ENCODE peak calls at places on chromosomes 16 and 17, in five cellular contexts. One of them, this sample, is unnamed.

GRCh38 chr17:12342609-12343248 is 322.1 kb downstream of the MAP2K4 start:
- DNase-seq in choroid plexus epithelial cell: peak
- DNase-seq in cardiac fibroblast: no peak
- DNase-seq in fibroblast of pulmonary artery: peak
- DNase-seq in A549: peak
- DNase-seq in this sample: peak

GRCh38 chr17:74355065-74355464 is 6.6 kb downstream of the BTBD17 start:
- DNase-seq in choroid plexus epithelial cell: no peak
- DNase-seq in fibroblast of pulmonary artery: no peak
- DNase-seq in cardiac fibroblast: no peak
- DNase-seq in A549: no peak
- DNase-seq in this sample: no peak

GRCh38 chr16:66395806-66396555 is 29.5 kb downstream of the CDH5 start:
- DNase-seq in choroid plexus epithelial cell: no peak
- DNase-seq in A549: no peak
- DNase-seq in cardiac fibroblast: no peak
- DNase-seq in fibroblast of pulmonary artery: no peak
- DNase-seq in this sample: no peak

GRCh38 chr16:48350716-48351115 is 34.5 kb downstream of the SIAH1 start:
- DNase-seq in A549: no peak
- DNase-seq in choroid plexus epithelial cell: no peak
- DNase-seq in cardiac fibroblast: no peak
- DNase-seq in fibroblast of pulmonary artery: no peak
- DNase-seq in this sample: no peak

GRCh38 chr17:1367351-1367745 is 32.7 kb downstream of the YWHAE start:
- DNase-seq in fibroblast of pulmonary artery: no peak
- DNase-seq in cardiac fibroblast: no peak
- DNase-seq in A549: no peak
- DNase-seq in choroid plexus epithelial cell: no peak
- DNase-seq in this sample: peak

GRCh38 chr17:66296289-66296725 is 6.1 kb upstream of the PRKCA start:
- DNase-seq in fibroblast of pulmonary artery: no peak
- DNase-seq in cardiac fibroblast: no peak
- DNase-seq in choroid plexus epithelial cell: no peak
- DNase-seq in A549: no peak
- DNase-seq in this sample: no peak

GRCh38 chr17:7781467-7781866 is 52.5 kb upstream of the KDM6B start:
- DNase-seq in choroid plexus epithelial cell: peak
- DNase-seq in fibroblast of pulmonary artery: no peak
- DNase-seq in cardiac fibroblast: peak
- DNase-seq in A549: no peak
- DNase-seq in this sample: no peak

GRCh38 chr16:3152273-3153076 is 17.6 kb downstream of the ZNF213 start:
- DNase-seq in A549: peak
- DNase-seq in choroid plexus epithelial cell: peak
- DNase-seq in fibroblast of pulmonary artery: peak
- DNase-seq in cardiac fibroblast: peak
- DNase-seq in this sample: peak

GRCh38 chr16:8908779-8909468 is 26.8 kb downstream of the LITAFD start:
- DNase-seq in cardiac fibroblast: no peak
- DNase-seq in A549: no peak
- DNase-seq in fibroblast of pulmonary artery: no peak
- DNase-seq in choroid plexus epithelial cell: no peak
- DNase-seq in this sample: no peak
- H3K4me3 ChIP-seq in cardiac fibroblast: no peak
- H3K4me3 ChIP-seq in A549: no peak
- H3K4me3 ChIP-seq in fibroblast of pulmonary artery: no peak
- H3K4me3 ChIP-seq in choroid plexus epithelial cell: no peak
- H3K4me3 ChIP-seq in this sample: no peak

DNA sequence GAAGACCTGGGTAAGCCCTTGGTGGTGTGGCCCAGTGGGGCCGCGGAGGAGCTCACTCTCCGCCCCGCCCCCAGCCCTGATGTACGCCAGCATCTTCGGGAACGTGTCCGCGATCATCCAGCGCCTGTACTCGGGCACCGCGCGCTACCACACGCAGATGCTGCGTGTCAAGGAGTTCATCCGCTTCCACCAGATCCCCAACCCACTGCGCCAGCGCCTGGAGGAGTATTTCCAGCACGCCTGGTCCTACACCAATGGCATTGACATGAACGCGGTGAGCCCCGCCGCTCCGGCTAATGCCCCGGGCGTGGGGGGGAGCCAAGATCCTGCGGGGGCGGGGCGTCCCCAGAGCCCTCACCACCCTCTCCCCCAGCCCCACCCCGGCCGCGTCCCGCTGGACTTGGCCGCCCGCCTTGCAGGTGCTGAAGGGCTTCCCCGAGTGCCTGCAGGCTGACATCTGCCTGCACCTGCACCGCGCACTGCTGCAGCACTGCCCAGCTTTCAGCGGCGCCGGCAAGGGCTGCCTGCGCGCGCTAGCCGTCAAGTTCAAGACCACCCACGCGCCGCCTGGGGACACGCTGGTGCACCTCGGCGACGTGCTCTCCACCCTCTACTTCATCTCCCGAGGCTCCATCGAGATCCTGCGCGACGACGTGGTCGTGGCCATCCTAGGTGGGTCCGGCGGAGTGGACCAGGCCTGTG is 12.1 kb upstream of the DCAF7 start:
- DNase-seq in A549: no peak
- DNase-seq in fibroblast of pulmonary artery: no peak
- DNase-seq in cardiac fibroblast: no peak
- DNase-seq in choroid plexus epithelial cell: no peak
- DNase-seq in this sample: no peak
- H3K4me3 ChIP-seq in A549: no peak
- H3K4me3 ChIP-seq in fibroblast of pulmonary artery: no peak
- H3K4me3 ChIP-seq in cardiac fibroblast: no peak
- H3K4me3 ChIP-seq in choroid plexus epithelial cell: no peak
- H3K4me3 ChIP-seq in this sample: no peak

GRCh38 chr17:76492250-76492988 is 8.8 kb downstream of the RHBDF2 start:
- DNase-seq in choroid plexus epithelial cell: no peak
- DNase-seq in fibroblast of pulmonary artery: no peak
- DNase-seq in A549: no peak
- DNase-seq in cardiac fibroblast: no peak
- DNase-seq in this sample: no peak
- H3K4me3 ChIP-seq in choroid plexus epithelial cell: peak
- H3K4me3 ChIP-seq in fibroblast of pulmonary artery: peak
- H3K4me3 ChIP-seq in A549: no peak
- H3K4me3 ChIP-seq in cardiac fibroblast: no peak
- H3K4me3 ChIP-seq in this sample: no peak

GRCh38 chr16:85935957-85936760 is 37.2 kb downstream of the IRF8 start:
- DNase-seq in A549: no peak
- DNase-seq in cardiac fibroblast: no peak
- DNase-seq in fibroblast of pulmonary artery: no peak
- DNase-seq in choroid plexus epithelial cell: peak
- DNase-seq in this sample: no peak

GRCh38 chr16:85931596-85932402 is 32.8 kb downstream of the IRF8 start:
- DNase-seq in A549: no peak
- DNase-seq in choroid plexus epithelial cell: no peak
- DNase-seq in fibroblast of pulmonary artery: no peak
- DNase-seq in cardiac fibroblast: no peak
- DNase-seq in this sample: no peak

GRCh38 chr16:85934210-85934609 is 35.2 kb downstream of the IRF8 start:
- DNase-seq in choroid plexus epithelial cell: no peak
- DNase-seq in cardiac fibroblast: no peak
- DNase-seq in fibroblast of pulmonary artery: no peak
- DNase-seq in A549: no peak
- DNase-seq in this sample: no peak

GRCh38 chr16:85936761-85937343 is 37.9 kb downstream of the IRF8 start:
- DNase-seq in fibroblast of pulmonary artery: no peak
- DNase-seq in A549: no peak
- DNase-seq in choroid plexus epithelial cell: no peak
- DNase-seq in cardiac fibroblast: no peak
- DNase-seq in this sample: peak

GRCh38 chr16:85935391-85935956 is 36.5 kb downstream of the IRF8 start:
- DNase-seq in A549: no peak
- DNase-seq in choroid plexus epithelial cell: no peak
- DNase-seq in cardiac fibroblast: no peak
- DNase-seq in fibroblast of pulmonary artery: no peak
- DNase-seq in this sample: no peak
- H3K4me3 ChIP-seq in A549: no peak
- H3K4me3 ChIP-seq in choroid plexus epithelial cell: no peak
- H3K4me3 ChIP-seq in cardiac fibroblast: no peak
- H3K4me3 ChIP-seq in fibroblast of pulmonary artery: no peak
- H3K4me3 ChIP-seq in this sample: no peak

DNA sequence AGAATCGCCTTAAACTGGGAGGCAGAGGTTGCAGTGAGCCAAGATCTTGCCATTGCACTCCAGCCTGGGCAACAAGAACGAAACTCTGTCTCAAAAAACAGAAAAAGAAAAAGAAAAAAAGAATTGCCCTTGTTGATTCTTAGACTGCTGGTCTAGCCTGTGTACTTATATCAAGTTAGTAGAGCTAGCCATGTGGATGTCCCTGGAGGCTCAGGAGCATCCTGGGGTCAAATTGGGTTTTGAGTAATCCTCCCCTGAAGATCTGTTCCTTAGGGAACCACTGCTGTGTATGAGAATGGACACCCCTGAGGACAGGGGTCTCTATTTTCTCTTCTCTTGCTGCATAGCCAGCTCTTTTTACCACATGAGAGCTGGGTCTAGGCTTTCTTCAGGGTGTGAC is 21.5 kb downstream of the SLC7A6OS start:
- DNase-seq in choroid plexus epithelial cell: no peak
- DNase-seq in A549: no peak
- DNase-seq in fibroblast of pulmonary artery: no peak
- DNase-seq in cardiac fibroblast: no peak
- DNase-seq in this sample: no peak
- H3K4me3 ChIP-seq in choroid plexus epithelial cell: no peak
- H3K4me3 ChIP-seq in A549: no peak
- H3K4me3 ChIP-seq in fibroblast of pulmonary artery: no peak
- H3K4me3 ChIP-seq in cardiac fibroblast: no peak
- H3K4me3 ChIP-seq in this sample: no peak

GRCh38 chr17:79833744-79834574 is 5.3 kb downstream of the CBX4 start:
- DNase-seq in fibroblast of pulmonary artery: no peak
- DNase-seq in A549: no peak
- DNase-seq in cardiac fibroblast: no peak
- DNase-seq in choroid plexus epithelial cell: no peak
- DNase-seq in this sample: no peak
- H3K4me3 ChIP-seq in fibroblast of pulmonary artery: no peak
- H3K4me3 ChIP-seq in A549: peak
- H3K4me3 ChIP-seq in cardiac fibroblast: no peak
- H3K4me3 ChIP-seq in choroid plexus epithelial cell: no peak
- H3K4me3 ChIP-seq in this sample: no peak

GRCh38 chr17:32264140-32264799 is 1.4 kb upstream of the RHBDL3 start:
- DNase-seq in cardiac fibroblast: no peak
- DNase-seq in choroid plexus epithelial cell: no peak
- DNase-seq in fibroblast of pulmonary artery: no peak
- DNase-seq in A549: peak
- DNase-seq in this sample: no peak
- H3K4me3 ChIP-seq in cardiac fibroblast: no peak
- H3K4me3 ChIP-seq in choroid plexus epithelial cell: no peak
- H3K4me3 ChIP-seq in fibroblast of pulmonary artery: no peak
- H3K4me3 ChIP-seq in A549: no peak
- H3K4me3 ChIP-seq in this sample: no peak

DNA sequence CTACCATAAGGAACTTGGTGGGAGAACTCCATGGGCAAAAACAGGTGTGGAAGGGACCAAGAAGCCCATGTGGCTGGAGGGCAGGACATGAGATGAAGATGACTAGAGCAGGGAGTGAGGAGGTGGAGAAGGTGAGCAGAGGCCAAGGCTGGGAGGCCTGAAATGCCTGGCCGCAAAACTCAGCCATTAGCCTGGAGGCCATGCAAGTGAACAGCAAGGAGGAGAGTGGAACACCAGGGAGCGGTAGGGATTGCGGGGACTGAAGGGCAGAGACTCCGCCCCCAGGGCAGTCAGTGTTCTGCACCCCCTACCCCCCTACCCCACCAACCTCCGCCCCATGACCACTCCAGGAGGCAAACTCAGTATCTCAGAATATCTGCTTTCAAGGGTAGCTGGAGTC is 17.0 kb downstream of the BCL7C start:
- DNase-seq in choroid plexus epithelial cell: no peak
- DNase-seq in A549: no peak
- DNase-seq in fibroblast of pulmonary artery: no peak
- DNase-seq in cardiac fibroblast: no peak
- DNase-seq in this sample: peak
- H3K4me3 ChIP-seq in choroid plexus epithelial cell: peak
- H3K4me3 ChIP-seq in A549: peak
- H3K4me3 ChIP-seq in fibroblast of pulmonary artery: peak
- H3K4me3 ChIP-seq in cardiac fibroblast: no peak
- H3K4me3 ChIP-seq in this sample: no peak

DNA sequence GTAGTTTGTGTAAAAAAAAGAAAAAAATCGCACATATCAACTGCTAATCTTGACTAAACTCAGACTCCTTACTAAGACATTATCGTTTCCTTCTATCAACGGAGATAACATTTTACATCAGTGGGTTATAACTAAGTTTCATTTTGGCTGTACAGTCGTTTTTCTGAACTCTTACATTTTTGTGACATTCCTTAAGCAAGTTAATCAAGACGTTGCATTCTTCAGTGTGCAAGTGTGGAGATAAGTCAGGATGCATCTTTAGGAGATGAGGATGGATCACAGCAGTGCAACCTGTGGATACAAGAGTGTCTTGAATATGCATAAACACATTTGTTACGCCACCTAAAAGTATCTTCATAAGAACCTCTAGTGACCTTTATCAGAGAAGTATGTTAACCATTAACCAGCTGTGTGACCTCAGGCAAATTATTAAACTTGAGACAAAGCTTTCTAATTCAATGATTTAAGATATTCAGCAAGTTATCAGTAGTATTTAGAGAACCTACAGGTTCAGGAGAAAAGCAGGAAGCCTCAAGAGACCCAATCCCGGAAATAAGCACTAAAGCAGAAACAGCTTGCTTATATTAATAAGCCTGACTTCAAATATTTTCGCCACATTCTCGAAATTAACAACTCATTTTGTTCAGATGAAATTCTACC is 9.4 kb downstream of the CMC2 start:
- DNase-seq in A549: peak
- DNase-seq in cardiac fibroblast: peak
- DNase-seq in fibroblast of pulmonary artery: peak
- DNase-seq in choroid plexus epithelial cell: peak
- DNase-seq in this sample: peak
- H3K4me3 ChIP-seq in A549: peak
- H3K4me3 ChIP-seq in cardiac fibroblast: peak
- H3K4me3 ChIP-seq in fibroblast of pulmonary artery: peak
- H3K4me3 ChIP-seq in choroid plexus epithelial cell: peak
- H3K4me3 ChIP-seq in this sample: no peak